ENCODE peak calls at places on chromosomes 13 and 19, in five cellular contexts. One of them, this sample, is unnamed.
A peak's percentile ranks its signal among the peaks of the same experiment; 100 is the strongest.

GRCh38 chr19:35783469-35784400 is 8.4 kb downstream of the ARHGAP33 start:
- DNase-seq in GM23338: peak; percentile 73
- DNase-seq in cardiac muscle cell: no peak
- DNase-seq in AG09309: no peak
- DNase-seq in HCT116: no peak
- DNase-seq in this sample: no peak

GRCh38 chr13:43874512-43875092 is 4.9 kb downstream of the CCDC122 start:
- DNase-seq in AG09309: no peak
- DNase-seq in GM23338: peak; percentile 31
- DNase-seq in cardiac muscle cell: peak; percentile 58
- DNase-seq in HCT116: no peak
- DNase-seq in this sample: no peak

GRCh38 chr19:13154911-13155471 is 4.8 kb downstream of the IER2 start:
- DNase-seq in cardiac muscle cell: peak; percentile 79
- DNase-seq in GM23338: peak; percentile 97
- DNase-seq in AG09309: no peak
- DNase-seq in HCT116: peak; percentile 91
- DNase-seq in this sample: no peak

GRCh38 chr19:38658462-38659306 is 11.2 kb downstream of the ACTN4 start:
- DNase-seq in AG09309: peak; percentile 99
- DNase-seq in GM23338: no peak
- DNase-seq in cardiac muscle cell: peak; percentile 99
- DNase-seq in HCT116: peak; percentile 83
- DNase-seq in this sample: peak; percentile 98

GRCh38 chr13:101489635-101490034 is 37.2 kb downstream of the ITGBL1 start:
- DNase-seq in AG09309: no peak
- DNase-seq in HCT116: no peak
- DNase-seq in cardiac muscle cell: peak; percentile 5
- DNase-seq in GM23338: no peak
- DNase-seq in this sample: no peak

GRCh38 chr13:98766120-98766519 is 13.6 kb upstream of the SLC15A1 start:
- DNase-seq in cardiac muscle cell: no peak
- DNase-seq in AG09309: no peak
- DNase-seq in HCT116: no peak
- DNase-seq in GM23338: no peak
- DNase-seq in this sample: no peak

GRCh38 chr13:31824705-31825512 is 85.6 kb downstream of the RXFP2 start:
- DNase-seq in cardiac muscle cell: peak; percentile 52
- DNase-seq in GM23338: no peak
- DNase-seq in AG09309: no peak
- DNase-seq in HCT116: no peak
- DNase-seq in this sample: no peak

GRCh38 chr19:58555369-58555885 is 522 bp upstream of the CHMP2A start:
- DNase-seq in HCT116: no peak
- DNase-seq in cardiac muscle cell: no peak
- DNase-seq in AG09309: no peak
- DNase-seq in GM23338: no peak
- DNase-seq in this sample: no peak

GRCh38 chr13:50713849-50714248 is 129.6 kb downstream of the DLEU7 start:
- DNase-seq in GM23338: no peak
- DNase-seq in AG09309: peak; percentile 76
- DNase-seq in HCT116: no peak
- DNase-seq in cardiac muscle cell: peak; percentile 91
- DNase-seq in this sample: peak; percentile 37

GRCh38 chr13:40993119-40993518 is 26.0 kb downstream of the ELF1 start:
- DNase-seq in AG09309: no peak
- DNase-seq in GM23338: peak; percentile 53
- DNase-seq in cardiac muscle cell: peak; percentile 26
- DNase-seq in HCT116: no peak
- DNase-seq in this sample: no peak

GRCh38 chr13:43511260-43511970 is 275.4 kb downstream of the ENOX1 start:
- DNase-seq in AG09309: no peak
- DNase-seq in HCT116: no peak
- DNase-seq in GM23338: no peak
- DNase-seq in cardiac muscle cell: no peak
- DNase-seq in this sample: no peak

GRCh38 chr13:73299787-73300186 is 241.0 kb downstream of the KLF5 start:
- DNase-seq in HCT116: no peak
- DNase-seq in GM23338: no peak
- DNase-seq in cardiac muscle cell: peak; percentile 15
- DNase-seq in AG09309: no peak
- DNase-seq in this sample: no peak

GRCh38 chr13:107347641-107348369 is 779.9 kb upstream of the ARGLU1 start:
- DNase-seq in GM23338: no peak
- DNase-seq in cardiac muscle cell: peak; percentile 34
- DNase-seq in AG09309: no peak
- DNase-seq in HCT116: no peak
- DNase-seq in this sample: no peak

GRCh38 chr19:45874620-45874966 is 10.5 kb downstream of the FOXA3 start:
- DNase-seq in GM23338: no peak
- DNase-seq in AG09309: no peak
- DNase-seq in HCT116: no peak
- DNase-seq in cardiac muscle cell: no peak
- DNase-seq in this sample: no peak

GRCh38 chr19:55398200-55398947 is 9.2 kb downstream of the UBE2S start:
- DNase-seq in cardiac muscle cell: no peak
- DNase-seq in AG09309: no peak
- DNase-seq in HCT116: no peak
- DNase-seq in GM23338: no peak
- DNase-seq in this sample: no peak

GRCh38 chr19:52991484-52991883 is 22.2 kb upstream of the ERVV-1 start:
- DNase-seq in GM23338: no peak
- DNase-seq in AG09309: peak; percentile 2
- DNase-seq in HCT116: no peak
- DNase-seq in cardiac muscle cell: peak; percentile 50
- DNase-seq in this sample: no peak

GRCh38 chr19:37635076-37636056 is 19.9 kb downstream of the ZFP30 start:
- DNase-seq in cardiac muscle cell: no peak
- DNase-seq in HCT116: no peak
- DNase-seq in AG09309: no peak
- DNase-seq in GM23338: peak; percentile 35
- DNase-seq in this sample: no peak

DNA sequence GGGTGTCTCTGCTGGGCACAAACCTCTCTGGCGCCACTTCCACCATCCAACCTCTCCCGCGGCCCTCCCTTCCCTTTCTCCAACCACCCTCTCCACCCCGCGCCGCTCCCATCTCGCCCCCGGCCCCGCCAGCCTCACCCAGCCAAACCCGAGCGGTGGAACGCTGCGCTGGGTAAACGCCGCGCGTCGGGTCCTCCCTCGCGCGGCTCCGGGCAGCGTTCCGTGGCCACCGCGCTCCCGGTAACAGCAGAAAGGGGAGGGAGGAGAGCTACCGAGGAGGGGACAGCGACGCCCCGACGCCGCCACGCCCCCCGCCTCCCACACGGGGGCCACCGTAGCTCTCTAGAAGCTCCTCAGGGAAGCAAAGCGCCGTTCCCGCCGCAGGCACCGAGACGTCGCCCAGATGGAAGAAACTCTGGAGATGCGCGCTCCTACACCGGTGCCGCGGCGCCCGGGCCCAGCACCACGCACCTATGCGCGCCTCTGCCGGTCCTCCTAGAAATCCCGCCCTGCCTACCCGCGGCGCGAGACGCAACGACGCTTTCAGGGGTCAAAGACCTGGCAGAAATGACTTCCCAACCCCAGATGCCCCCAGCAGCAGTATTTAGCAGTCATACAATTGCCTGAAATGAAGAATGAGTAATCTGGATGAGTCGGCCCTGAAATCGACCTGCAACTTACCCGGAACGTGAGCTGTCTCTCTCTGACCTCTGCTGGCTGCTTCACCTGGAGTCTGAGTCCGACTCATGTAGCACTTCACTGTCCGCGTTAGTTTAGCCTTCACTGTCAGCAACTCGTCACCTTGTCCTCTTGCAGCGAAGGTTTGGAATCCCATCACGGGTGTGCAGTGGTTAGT is at the start of gene RUBCNL:
- DNase-seq in cardiac muscle cell: no peak
- DNase-seq in GM23338: peak; percentile 74
- DNase-seq in AG09309: no peak
- DNase-seq in HCT116: peak; percentile 26
- DNase-seq in this sample: no peak
- H3K4me3 ChIP-seq in cardiac muscle cell: peak within 1 kb of the TSS; percentile 55
- H3K4me3 ChIP-seq in GM23338: peak within 1 kb of the TSS; percentile 85
- H3K4me3 ChIP-seq in AG09309: peak within 1 kb of the TSS; percentile 45
- H3K4me3 ChIP-seq in HCT116: peak within 1 kb of the TSS; percentile 52
- H3K4me3 ChIP-seq in this sample: peak within 1 kb of the TSS; percentile 19

DNA sequence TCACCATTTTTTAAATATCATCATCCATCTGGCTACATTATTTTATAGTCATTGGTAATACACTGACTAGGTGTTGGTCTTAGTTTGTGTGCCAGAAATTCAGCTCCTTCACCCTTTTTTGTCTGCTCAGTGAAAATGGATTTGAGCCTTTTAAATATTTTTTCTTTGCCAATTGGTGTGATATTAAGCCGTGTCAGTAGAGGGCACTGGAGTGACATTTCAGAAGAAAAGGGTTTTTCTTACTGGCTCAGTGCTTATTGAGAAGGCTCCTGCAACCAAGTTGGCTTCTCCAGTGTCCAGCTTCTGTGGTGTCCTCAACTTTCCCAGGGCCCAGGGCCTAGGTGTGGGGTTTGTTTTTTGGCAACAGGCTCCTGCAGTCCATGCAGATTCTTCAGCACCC is 546.6 kb downstream of the DACH1 start:
- DNase-seq in GM23338: peak; percentile 64
- DNase-seq in HCT116: no peak
- DNase-seq in AG09309: no peak
- DNase-seq in cardiac muscle cell: peak; percentile 53
- DNase-seq in this sample: peak; percentile 5
- TF ChIP-seq CTCF in GM23338: peak; percentile 68
- TF ChIP-seq CTCF in HCT116: no peak
- TF ChIP-seq CTCF in AG09309: no peak
- TF ChIP-seq CTCF in cardiac muscle cell: peak; percentile 56
- TF ChIP-seq CTCF in this sample: peak; percentile 65

GRCh38 chr19:379796-380195 is 29.2 kb downstream of the C2CD4C start:
- DNase-seq in cardiac muscle cell: no peak
- DNase-seq in GM23338: no peak
- DNase-seq in HCT116: no peak
- DNase-seq in AG09309: no peak
- DNase-seq in this sample: no peak
- H3K4me3 ChIP-seq in cardiac muscle cell: no peak overlapping the region
- H3K4me3 ChIP-seq in GM23338: no peak overlapping the region
- H3K4me3 ChIP-seq in HCT116: no peak overlapping the region
- H3K4me3 ChIP-seq in AG09309: no peak overlapping the region
- H3K4me3 ChIP-seq in this sample: no peak overlapping the region

DNA sequence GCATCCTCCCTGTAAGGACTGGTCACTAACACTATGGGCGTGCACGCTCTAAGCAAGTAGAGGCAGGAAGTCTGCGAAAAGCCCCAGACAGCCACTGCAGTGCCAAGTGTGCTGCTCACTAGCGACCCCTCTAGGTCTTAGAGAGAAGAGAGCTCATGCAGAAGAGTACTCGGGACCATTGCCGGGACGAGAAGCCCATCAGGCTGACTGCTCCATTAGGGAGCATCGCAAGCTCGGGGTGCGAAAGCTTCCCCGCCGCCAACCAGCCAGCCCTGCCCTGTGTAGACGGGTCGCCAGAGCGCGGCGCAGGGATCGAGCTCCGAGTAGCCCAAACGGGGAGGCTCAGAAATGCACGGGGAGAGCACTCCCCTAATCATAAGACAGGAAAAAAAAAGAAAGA is 16.6 kb downstream of the POU4F1 start:
- DNase-seq in HCT116: no peak
- DNase-seq in cardiac muscle cell: no peak
- DNase-seq in AG09309: no peak
- DNase-seq in GM23338: peak; percentile 96
- DNase-seq in this sample: no peak
- TF ChIP-seq CTCF in HCT116: no peak
- TF ChIP-seq CTCF in cardiac muscle cell: peak; percentile 27
- TF ChIP-seq CTCF in AG09309: no peak
- TF ChIP-seq CTCF in GM23338: peak; percentile 82
- TF ChIP-seq CTCF in this sample: peak; percentile 50

GRCh38 chr19:48746738-48747575 is at the start of gene IZUMO1:
- DNase-seq in cardiac muscle cell: peak; percentile 97
- DNase-seq in GM23338: peak; percentile 97
- DNase-seq in AG09309: no peak
- DNase-seq in HCT116: peak; percentile 59
- DNase-seq in this sample: peak; percentile 73
- H3K4me3 ChIP-seq in cardiac muscle cell: peak within 1 kb of the TSS; percentile 33
- H3K4me3 ChIP-seq in GM23338: peak within 1 kb of the TSS; percentile 56
- H3K4me3 ChIP-seq in AG09309: peak within 1 kb of the TSS; percentile 54
- H3K4me3 ChIP-seq in HCT116: peak within 1 kb of the TSS; percentile 48
- H3K4me3 ChIP-seq in this sample: peak within 1 kb of the TSS; percentile 49

DNA sequence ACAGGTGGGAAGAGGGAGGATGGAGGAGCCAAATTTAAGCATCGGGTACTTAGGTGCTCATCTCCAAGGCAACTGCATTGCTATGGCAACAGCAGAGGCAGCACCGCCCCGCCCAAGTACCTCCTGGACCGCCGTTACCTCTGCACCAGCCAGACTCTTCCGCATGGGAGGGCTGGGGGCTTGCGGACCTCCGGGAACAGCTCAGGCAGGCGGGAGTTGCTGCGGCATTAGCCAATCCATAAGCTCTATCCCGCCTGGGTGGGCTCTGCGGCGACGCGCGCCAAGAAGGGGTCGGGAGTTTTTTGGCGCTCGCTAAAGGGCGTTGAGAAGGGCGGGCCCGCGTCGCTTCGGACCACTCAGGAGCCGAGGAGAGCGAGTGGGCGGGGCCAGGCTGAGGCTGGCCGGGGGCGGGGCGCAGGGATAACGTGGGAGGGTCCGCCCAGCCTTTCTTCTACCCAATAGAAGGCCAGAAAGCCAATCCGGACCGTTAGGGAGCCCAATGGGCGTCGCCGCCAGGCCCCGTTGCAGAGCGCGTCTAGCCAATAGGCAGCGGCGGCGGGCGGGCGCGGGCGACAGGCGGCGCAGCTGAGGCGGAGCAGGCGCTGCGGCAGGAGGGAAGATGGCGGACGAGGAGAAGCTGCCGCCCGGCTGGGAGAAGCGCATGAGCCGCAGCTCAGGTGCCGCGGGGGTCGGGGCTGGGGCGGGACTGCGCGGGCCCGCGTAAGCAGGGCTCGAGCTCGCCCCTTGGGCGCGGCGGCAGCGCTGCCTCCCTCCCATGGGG is at the start of gene PIN1:
- DNase-seq in AG09309: peak; percentile 93
- DNase-seq in GM23338: peak; percentile 100
- DNase-seq in cardiac muscle cell: peak; percentile 99
- DNase-seq in HCT116: peak; percentile 95
- DNase-seq in this sample: peak; percentile 95
- TF ChIP-seq CTCF in AG09309: peak; percentile 28
- TF ChIP-seq CTCF in GM23338: peak; percentile 33
- TF ChIP-seq CTCF in cardiac muscle cell: peak; percentile 59
- TF ChIP-seq CTCF in HCT116: no peak
- TF ChIP-seq CTCF in this sample: peak; percentile 49

GRCh38 chr13:48244159-48244558 is 11.2 kb downstream of the ITM2B start:
- DNase-seq in AG09309: no peak
- DNase-seq in GM23338: no peak
- DNase-seq in cardiac muscle cell: no peak
- DNase-seq in HCT116: no peak
- DNase-seq in this sample: no peak
- H3K4me3 ChIP-seq in AG09309: no peak overlapping the region
- H3K4me3 ChIP-seq in GM23338: no peak overlapping the region
- H3K4me3 ChIP-seq in cardiac muscle cell: no peak overlapping the region
- H3K4me3 ChIP-seq in HCT116: no peak overlapping the region
- H3K4me3 ChIP-seq in this sample: no peak overlapping the region

GRCh38 chr19:41887711-41888382 is 4.9 kb downstream of the ARHGEF1 start:
- DNase-seq in GM23338: peak; percentile 92
- DNase-seq in cardiac muscle cell: peak; percentile 46
- DNase-seq in AG09309: no peak
- DNase-seq in HCT116: peak; percentile 93
- DNase-seq in this sample: no peak
- TF ChIP-seq CTCF in GM23338: peak; percentile 38
- TF ChIP-seq CTCF in cardiac muscle cell: no peak
- TF ChIP-seq CTCF in AG09309: no peak
- TF ChIP-seq CTCF in HCT116: peak; percentile 83
- TF ChIP-seq CTCF in this sample: no peak